ENCODE peak calls at places on chromosome 20, in seven cellular contexts. D is MM.1S; Z is NCI-H460; U is ELF-1; M is activated CD4-positive, alpha-beta memory T cell treated with anti-CD3 and anti-CD28 coated beads, Interleukin-2, amount 10 ng/mL, durations not matched to agents 7 days and 5 days; K is activated CD4-positive, alpha-beta T cell treated with anti-CD3 and anti-CD28 coated beads, Interleukin-2, amount 50 U/mL, for 1 hour; N is fibroblast of lung. T is an unnamed sample.
A peak's percentile ranks its signal among the peaks of the same experiment; 100 is the strongest.

GRCh38 chr20:57207251-57207650 is 59.2 kb downstream of the BMP7 start:
- DNase-seq in N (no peak), D (no peak), U (no peak), M (no peak), Z (no peak), K (no peak), T (no peak)

GRCh38 chr20:10730629-10731183 is 56.9 kb upstream of the JAG1 start:
- DNase-seq in K (no peak), U (no peak), N (no peak), Z (no peak), D (no peak), M (no peak), T (no peak)

GRCh38 chr20:35344354-35344837 is 52.2 kb upstream of the FAM83C start:
- DNase-seq in Z (peak; percentile 12), D (no peak), K (no peak), M (no peak), N (peak; percentile 91), U (no peak), T (peak; percentile 48)

GRCh38 chr20:63163596-63164560 is 52.1 kb downstream of the YTHDF1 start:
- DNase-seq in Z (no peak), K (no peak), U (no peak), D (no peak), M (no peak), N (no peak), T (no peak)

GRCh38 chr20:50654899-50655298 is 36.4 kb downstream of the RIPOR3 start:
- DNase-seq in Z (no peak), U (no peak), N (peak; percentile 36), D (no peak), K (no peak), M (no peak), T (no peak)

GRCh38 chr20:23145281-23145700 is 59.2 kb upstream of the CD93 start:
- DNase-seq in D (no peak), N (peak; percentile 80), M (no peak), Z (peak; percentile 73), K (no peak), U (no peak), T (no peak)

GRCh38 chr20:45254867-45255266 is 503 bp upstream of the SLPI start:
- DNase-seq in D (peak; percentile 60), N (peak; percentile 4), Z (peak; percentile 70), K (no peak), M (no peak), U (no peak), T (peak; percentile 33)

GRCh38 chr20:10984899-10985298 is 311.1 kb upstream of the JAG1 start:
- DNase-seq in Z (no peak), M (no peak), K (no peak), D (no peak), U (no peak), N (no peak), T (no peak)

GRCh38 chr20:4068708-4069107 is 53.4 kb upstream of the RNF24 start:
- DNase-seq in K (no peak), U (no peak), N (peak; percentile 42), M (no peak), Z (no peak), D (no peak), T (no peak)

GRCh38 chr20:23133560-23133998 is 47.5 kb upstream of the CD93 start:
- DNase-seq in M (no peak), N (no peak), K (no peak), Z (no peak), D (no peak), U (peak; percentile 8), T (no peak)

GRCh38 chr20:62020935-62021701 is 44.6 kb downstream of the TAF4 start:
- DNase-seq in K (no peak), N (peak; percentile 59), U (peak; percentile 34), M (no peak), D (no peak), Z (no peak), T (no peak)

GRCh38 chr20:33188421-33188820 is 20.5 kb downstream of the BPIFA2 start:
- DNase-seq in D (no peak), N (no peak), K (no peak), Z (no peak), U (no peak), M (no peak), T (no peak)

GRCh38 chr20:37897008-37897548 is 5.8 kb upstream of the VSTM2L start:
- DNase-seq in Z (no peak), U (peak; percentile 57), N (no peak), M (no peak), K (no peak), D (no peak), T (no peak)

GRCh38 chr20:53321596-53321995 is 272.0 kb downstream of the ZNF217 start:
- DNase-seq in K (no peak), U (no peak), M (no peak), N (no peak), D (no peak), Z (no peak), T (no peak)

GRCh38 chr20:61690150-61690549 is 375.5 kb downstream of the TAF4 start:
- DNase-seq in U (no peak), K (no peak), Z (no peak), N (no peak), M (no peak), D (no peak), T (no peak)

GRCh38 chr20:10469599-10469998 is 34.5 kb downstream of the SLX4IP start:
- DNase-seq in Z (peak; percentile 71), M (peak; percentile 21), U (peak; percentile 64), K (no peak), N (peak; percentile 77), D (peak; percentile 51), T (peak; percentile 26)